ENCODE peak calls at places on chromosomes 5 and 9, in six cellular contexts. E is H1, A is HCT116, P is HepG2, V is transverse colon, N is GM12878. J is an unnamed sample.

GRCh38 chr5:68406767-68407232 is 191.2 kb downstream of the PIK3R1 start:
- DNase-seq in E (peak; percentile 44), A (no peak), P (no peak), V (peak; percentile 34), N (peak; percentile 26), J (peak; percentile 29)

GRCh38 chr5:174328626-174329299 is 283.3 kb downstream of the NSG2 start:
- DNase-seq in E (no peak), A (no peak), P (no peak), V (no peak), N (no peak), J (no peak)

GRCh38 chr9:105296889-105297288 is 52.4 kb downstream of the SLC44A1 start:
- DNase-seq in E (no peak), A (peak; percentile 18), P (peak; percentile 90), V (no peak), N (no peak), J (no peak)

GRCh38 chr9:93667006-93667405 is 90.6 kb downstream of the PHF2 start:
- DNase-seq in E (no peak), A (no peak), P (no peak), V (peak; percentile 6), N (no peak), J (no peak)

GRCh38 chr5:23072179-23072578 is 219.0 kb upstream of the CDH12 start:
- DNase-seq in E (no peak), A (no peak), P (no peak), V (no peak), N (no peak), J (no peak)

GRCh38 chr5:39453606-39454005 is 28.8 kb upstream of the DAB2 start:
- DNase-seq in E (no peak), A (no peak), P (no peak), V (no peak), N (no peak), J (no peak)

GRCh38 chr5:109692011-109692410 is 2.3 kb downstream of the MAN2A1 start:
- DNase-seq in E (no peak), A (no peak), P (no peak), V (no peak), N (no peak), J (no peak)

GRCh38 chr5:34001231-34001935 is 6.5 kb downstream of the AMACR start:
- DNase-seq in E (no peak), A (no peak), P (peak; percentile 39), V (peak; percentile 39), N (no peak), J (peak; percentile 13)

GRCh38 chr9:133122167-133122550 is 1.1 kb upstream of the RALGDS start:
- DNase-seq in E (no peak), A (no peak), P (no peak), V (no peak), N (no peak), J (no peak)

GRCh38 chr9:133787749-133788015 is 49.5 kb upstream of the SARDH start:
- DNase-seq in E (peak; percentile 73), A (no peak), P (no peak), V (peak; percentile 77), N (peak; percentile 16), J (no peak)

GRCh38 chr5:126938461-126938860 is 91.9 kb downstream of the MARCHF3 start:
- DNase-seq in E (no peak), A (no peak), P (no peak), V (no peak), N (no peak), J (no peak)

GRCh38 chr5:172722309-172722815 is 48.6 kb downstream of the DUSP1 start:
- DNase-seq in E (no peak), A (no peak), P (no peak), V (no peak), N (no peak), J (no peak)

GRCh38 chr5:177540438-177540837 is 13.9 kb downstream of the FAM193B start:
- DNase-seq in E (no peak), A (no peak), P (no peak), V (no peak), N (no peak), J (peak; percentile 82)

DNA sequence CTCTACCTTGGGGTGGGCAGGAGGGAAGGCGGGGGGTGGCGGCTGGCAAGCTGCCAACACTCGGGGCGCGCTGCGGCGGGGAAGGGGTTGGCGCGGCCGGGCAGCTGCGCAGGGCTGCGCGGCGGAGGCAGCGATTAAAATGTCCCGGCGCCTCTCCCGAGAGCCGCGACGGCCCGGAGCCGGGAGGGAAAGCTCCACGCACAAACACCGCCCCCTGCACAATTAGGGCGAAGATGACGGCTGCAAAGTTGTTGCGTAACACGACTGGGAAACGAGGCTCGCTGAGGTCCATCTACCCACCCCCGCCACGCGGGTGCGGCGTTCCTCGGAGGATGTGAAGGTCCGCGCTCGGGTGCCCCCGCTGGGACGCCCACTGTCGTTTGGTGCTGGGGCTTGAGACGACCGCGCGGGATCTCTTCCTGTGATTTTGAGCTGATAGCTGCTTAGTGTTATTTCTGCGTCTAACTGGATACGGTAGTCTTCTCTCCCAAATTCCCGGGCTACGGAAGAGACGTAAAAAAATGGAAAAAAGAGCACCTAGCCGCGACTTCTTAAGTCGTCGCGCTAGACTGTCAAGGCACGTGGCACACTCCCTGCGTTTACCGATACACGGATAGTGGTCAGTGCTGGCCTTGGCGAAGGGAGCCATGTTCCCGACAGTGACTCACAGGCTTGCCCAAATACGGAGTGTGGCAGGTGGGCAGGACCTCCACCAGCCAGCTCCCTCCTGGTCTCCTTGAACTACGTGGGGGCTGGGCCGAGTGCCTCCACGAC is 958 bp upstream of the NFIL3 start:
- DNase-seq in E (peak; percentile 67), A (no peak), P (peak; percentile 48), V (peak; percentile 87), N (no peak), J (peak; percentile 83)
- TF ChIP-seq POLR2A in E (no peak), A (no peak), P (no peak), V (peak; percentile 55), N (no peak), J (peak; percentile 38)

GRCh38 chr5:179550511-179551342 is at the start of gene RUFY1:
- DNase-seq in E (peak; percentile 89), A (peak; percentile 37), P (peak; percentile 47), V (peak; percentile 87), N (peak; percentile 20), J (peak; percentile 82)
- TF ChIP-seq POLR2AphosphoS5 in E (peak; percentile 68), A (peak; percentile 88), P (peak; percentile 27), V (peak; percentile 95), N (peak; percentile 84), J (peak; percentile 14)

GRCh38 chr9:89052470-89053097 is 61.3 kb downstream of the S1PR3 start:
- DNase-seq in E (no peak), A (no peak), P (no peak), V (no peak), N (no peak), J (no peak)
- TF ChIP-seq POLR2A in E (no peak), A (no peak), P (no peak), V (no peak), N (no peak), J (no peak)

GRCh38 chr9:70412678-70413426 is 1.6 kb downstream of the KLF9 start:
- DNase-seq in E (peak; percentile 59), A (no peak), P (peak; percentile 37), V (peak; percentile 83), N (no peak), J (peak; percentile 64)

GRCh38 chr9:70415041-70415440 is 584 bp upstream of the KLF9 start:
- DNase-seq in E (no peak), A (no peak), P (no peak), V (no peak), N (no peak), J (no peak)

GRCh38 chr9:70411930-70412677 is 2.4 kb downstream of the KLF9 start:
- DNase-seq in E (peak; percentile 52), A (peak; percentile 27), P (peak; percentile 81), V (peak; percentile 88), N (peak; percentile 51), J (peak; percentile 69)

GRCh38 chr9:70413798-70414775 is at the start of gene KLF9:
- DNase-seq in E (peak; percentile 81), A (peak; percentile 89), P (peak; percentile 89), V (peak; percentile 95), N (peak; percentile 80), J (peak; percentile 97)

DNA sequence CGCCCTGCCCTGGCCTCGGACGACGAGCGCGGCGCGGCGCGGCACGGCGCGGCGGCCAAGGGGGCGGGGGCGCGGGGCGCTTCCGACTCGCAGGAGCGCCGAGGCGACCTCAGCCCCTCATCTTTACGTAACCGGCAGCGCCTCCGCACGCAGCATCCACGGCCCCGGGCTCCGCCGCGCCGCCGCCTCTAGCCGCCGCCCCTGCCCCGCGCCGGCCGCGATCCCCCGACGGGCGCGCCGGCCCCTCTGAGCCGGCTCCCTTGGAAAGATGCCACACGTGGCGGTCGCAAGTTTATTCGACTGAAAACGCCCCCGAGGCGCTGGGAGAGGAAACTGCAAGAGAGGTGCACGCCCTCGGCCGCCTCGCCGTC is 1.0 kb downstream of the KLF9 start:
- DNase-seq in E (no peak), A (no peak), P (no peak), V (no peak), N (no peak), J (no peak)
- TF ChIP-seq POLR2AphosphoS5 in E (no peak), A (no peak), P (no peak), V (no peak), N (no peak), J (no peak)

GRCh38 chr5:78323241-78323640 is 28.7 kb upstream of the AP3B1 start:
- DNase-seq in E (no peak), A (no peak), P (no peak), V (no peak), N (no peak), J (no peak)
- TF ChIP-seq POLR2A in E (no peak), A (no peak), P (no peak), V (no peak), N (no peak), J (no peak)

DNA sequence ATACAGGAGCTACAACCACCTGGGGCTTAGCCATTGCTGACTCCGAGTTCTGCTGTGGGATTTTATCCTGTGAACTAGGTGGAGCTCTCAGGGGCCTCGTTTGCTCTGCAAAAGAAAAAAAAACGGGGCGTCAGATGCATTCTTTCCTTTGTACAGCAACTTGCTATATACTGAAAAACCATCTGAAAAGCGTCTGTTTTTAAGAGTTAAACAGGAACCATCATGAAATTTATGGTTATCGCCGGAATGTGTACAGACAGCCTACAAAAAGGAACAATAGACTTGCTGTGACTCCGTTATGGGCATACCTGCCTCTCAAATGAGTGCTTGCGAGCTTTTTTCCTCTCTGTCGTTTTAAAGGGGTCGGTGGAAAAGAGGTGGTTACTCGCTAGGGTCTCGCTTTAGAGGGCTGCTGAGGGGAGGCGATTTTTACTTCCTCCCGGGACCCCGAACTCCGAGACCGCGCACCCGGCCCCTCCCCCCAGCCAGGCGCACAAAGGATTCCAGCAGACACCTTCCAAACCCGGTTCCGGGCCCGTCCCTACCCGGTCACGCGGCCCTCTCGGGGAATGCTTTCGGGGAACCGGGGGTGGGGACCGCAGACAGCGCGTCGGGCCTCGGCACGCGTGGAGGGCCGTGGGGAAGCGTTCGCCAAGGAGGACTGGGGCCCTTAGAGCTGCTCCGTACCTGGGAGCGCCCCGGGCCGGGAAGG is 826 bp downstream of the PAIP1 start:
- DNase-seq in E (peak; percentile 82), A (peak; percentile 6), P (peak; percentile 29), V (peak; percentile 66), N (no peak), J (peak; percentile 67)
- TF ChIP-seq POLR2AphosphoS5 in E (peak; percentile 56), A (no peak), P (no peak), V (no peak), N (peak; percentile 16), J (peak; percentile 20)